ENCODE peak calls at places on chromosomes 7 and 10, in four cellular contexts. One of them, this sample, is unnamed.

GRCh38 chr7:115864082-115864481 is 166.5 kb downstream of the TFEC start:
- DNase-seq in sigmoid colon: no peak
- DNase-seq in MM.1S: no peak
- DNase-seq in GM06990: no peak
- DNase-seq in this sample: no peak

GRCh38 chr10:102419561-102420442 is 834 bp upstream of the FBXL15 start:
- DNase-seq in sigmoid colon: no peak
- DNase-seq in MM.1S: peak
- DNase-seq in GM06990: no peak
- DNase-seq in this sample: peak

GRCh38 chr7:129263168-129263567 is 38.3 kb downstream of the AHCYL2 start:
- DNase-seq in sigmoid colon: no peak
- DNase-seq in MM.1S: no peak
- DNase-seq in GM06990: no peak
- DNase-seq in this sample: no peak

GRCh38 chr10:33237736-33238624 is 96.5 kb downstream of the NRP1 start:
- DNase-seq in sigmoid colon: no peak
- DNase-seq in MM.1S: no peak
- DNase-seq in GM06990: no peak
- DNase-seq in this sample: no peak

GRCh38 chr10:83212632-83213349 is 926.5 kb upstream of the GHITM start:
- DNase-seq in sigmoid colon: no peak
- DNase-seq in MM.1S: no peak
- DNase-seq in GM06990: no peak
- DNase-seq in this sample: no peak

GRCh38 chr7:10889266-10889898 is 84.3 kb upstream of the PHF14 start:
- DNase-seq in sigmoid colon: no peak
- DNase-seq in MM.1S: peak
- DNase-seq in GM06990: peak
- DNase-seq in this sample: peak

GRCh38 chr10:71996598-71997371 is 32.6 kb downstream of the CHST3 start:
- DNase-seq in sigmoid colon: no peak
- DNase-seq in MM.1S: no peak
- DNase-seq in GM06990: no peak
- DNase-seq in this sample: no peak

GRCh38 chr7:118870187-118870586 is 645.7 kb downstream of the ANKRD7 start:
- DNase-seq in sigmoid colon: no peak
- DNase-seq in MM.1S: peak
- DNase-seq in GM06990: no peak
- DNase-seq in this sample: no peak

GRCh38 chr10:78963074-78964034 is 105.4 kb upstream of the ZMIZ1 start:
- DNase-seq in sigmoid colon: no peak
- DNase-seq in MM.1S: no peak
- DNase-seq in GM06990: no peak
- DNase-seq in this sample: no peak

GRCh38 chr7:22920664-22921063 is 93.3 kb downstream of the HYCC1 start:
- DNase-seq in sigmoid colon: no peak
- DNase-seq in MM.1S: no peak
- DNase-seq in GM06990: peak
- DNase-seq in this sample: no peak

GRCh38 chr7:100220833-100221718 is 1.3 kb downstream of the PVRIG start:
- DNase-seq in sigmoid colon: no peak
- DNase-seq in MM.1S: peak
- DNase-seq in GM06990: peak
- DNase-seq in this sample: peak

GRCh38 chr10:58731276-58731675 is 218.6 kb downstream of the BICC1 start:
- DNase-seq in sigmoid colon: no peak
- DNase-seq in MM.1S: no peak
- DNase-seq in GM06990: no peak
- DNase-seq in this sample: no peak

GRCh38 chr10:58818889-58819288 is 306.2 kb downstream of the BICC1 start:
- DNase-seq in sigmoid colon: no peak
- DNase-seq in MM.1S: no peak
- DNase-seq in GM06990: no peak
- DNase-seq in this sample: no peak

GRCh38 chr7:24756989-24757798 is at the start of gene GSDME:
- DNase-seq in sigmoid colon: peak
- DNase-seq in MM.1S: peak
- DNase-seq in GM06990: peak
- DNase-seq in this sample: peak

GRCh38 chr10:121222842-121223241 is 371.7 kb downstream of the WDR11 start:
- DNase-seq in sigmoid colon: no peak
- DNase-seq in MM.1S: no peak
- DNase-seq in GM06990: no peak
- DNase-seq in this sample: no peak

GRCh38 chr10:44347609-44348400 is 37.1 kb downstream of the CXCL12 start:
- DNase-seq in sigmoid colon: peak
- DNase-seq in MM.1S: no peak
- DNase-seq in GM06990: no peak
- DNase-seq in this sample: no peak

GRCh38 chr10:72370201-72370722 is 15.5 kb upstream of the DNAJB12 start:
- DNase-seq in sigmoid colon: no peak
- DNase-seq in MM.1S: no peak
- DNase-seq in GM06990: no peak
- DNase-seq in this sample: no peak

GRCh38 chr10:62814901-62815372 is 1.2 kb downstream of the EGR2 start:
- DNase-seq in sigmoid colon: no peak
- DNase-seq in MM.1S: no peak
- DNase-seq in GM06990: no peak
- DNase-seq in this sample: no peak

GRCh38 chr7:93055543-93056107 is 62.2 kb downstream of the SAMD9 start:
- DNase-seq in sigmoid colon: no peak
- DNase-seq in MM.1S: peak
- DNase-seq in GM06990: no peak
- DNase-seq in this sample: peak

GRCh38 chr10:73998623-73999622 is 1.0 kb downstream of the VCL start:
- DNase-seq in sigmoid colon: peak
- DNase-seq in MM.1S: no peak
- DNase-seq in GM06990: no peak
- DNase-seq in this sample: no peak

GRCh38 chr7:44391171-44391570 is 65.8 kb upstream of the CAMK2B start:
- DNase-seq in sigmoid colon: no peak
- DNase-seq in MM.1S: no peak
- DNase-seq in GM06990: no peak
- DNase-seq in this sample: no peak

GRCh38 chr7:96649981-96650380 is 59.7 kb downstream of the SEM1 start:
- DNase-seq in sigmoid colon: no peak
- DNase-seq in MM.1S: no peak
- DNase-seq in GM06990: no peak
- DNase-seq in this sample: no peak

GRCh38 chr10:132192076-132192975 is 5.6 kb downstream of the DPYSL4 start:
- DNase-seq in sigmoid colon: no peak
- DNase-seq in MM.1S: peak
- DNase-seq in GM06990: no peak
- DNase-seq in this sample: no peak

GRCh38 chr7:5423844-5424688 is 432 bp upstream of the TNRC18 start:
- DNase-seq in sigmoid colon: peak
- DNase-seq in MM.1S: peak
- DNase-seq in GM06990: no peak
- DNase-seq in this sample: peak

GRCh38 chr10:78642261-78642660 is 426.5 kb upstream of the ZMIZ1 start:
- DNase-seq in sigmoid colon: no peak
- DNase-seq in MM.1S: no peak
- DNase-seq in GM06990: no peak
- DNase-seq in this sample: no peak

GRCh38 chr10:121910673-121911420 is 17.0 kb downstream of the ATE1 start:
- DNase-seq in sigmoid colon: no peak
- DNase-seq in MM.1S: no peak
- DNase-seq in GM06990: peak
- DNase-seq in this sample: peak

GRCh38 chr10:98314577-98315284 is 46.7 kb upstream of the LOXL4 start:
- DNase-seq in sigmoid colon: no peak
- DNase-seq in MM.1S: no peak
- DNase-seq in GM06990: no peak
- DNase-seq in this sample: no peak

GRCh38 chr10:14385591-14386201 is 55.0 kb upstream of the FRMD4A start:
- DNase-seq in sigmoid colon: no peak
- DNase-seq in MM.1S: no peak
- DNase-seq in GM06990: no peak
- DNase-seq in this sample: no peak

GRCh38 chr10:127889605-127890195 is 3.0 kb downstream of the CLRN3 start:
- DNase-seq in sigmoid colon: no peak
- DNase-seq in MM.1S: no peak
- DNase-seq in GM06990: no peak
- DNase-seq in this sample: no peak

GRCh38 chr7:24339575-24339974 is 55.6 kb downstream of the NPY start:
- DNase-seq in sigmoid colon: no peak
- DNase-seq in MM.1S: no peak
- DNase-seq in GM06990: no peak
- DNase-seq in this sample: no peak

GRCh38 chr10:97063983-97064837 is 121.5 kb downstream of the SLIT1 start:
- DNase-seq in sigmoid colon: no peak
- DNase-seq in MM.1S: no peak
- DNase-seq in GM06990: no peak
- DNase-seq in this sample: no peak

GRCh38 chr7:106284516-106285050 is at the start of gene NAMPT:
- DNase-seq in sigmoid colon: peak
- DNase-seq in MM.1S: peak
- DNase-seq in GM06990: no peak
- DNase-seq in this sample: peak

GRCh38 chr10:12633776-12634390 is 284.5 kb downstream of the CAMK1D start:
- DNase-seq in sigmoid colon: no peak
- DNase-seq in MM.1S: no peak
- DNase-seq in GM06990: no peak
- DNase-seq in this sample: no peak

This sample was measured in GM13977.